ENCODE peak calls at places on chromosomes 1 and 21, in nine cellular contexts. C, J, E, Z, S, R, T, V and U are unnamed samples.

GRCh38 chr1:40944326-40944725 is 35.2 kb upstream of the CTPS1 start:
- DNase-seq in C (peak), J (no peak), E (no peak), Z (peak), S (no peak), R (peak), T (no peak), V (no peak), U (no peak)

GRCh38 chr21:39863111-39863510 is 4.1 kb upstream of the PCP4 start:
- DNase-seq in C (no peak), J (no peak), E (no peak), Z (no peak), S (no peak), R (peak), T (no peak), V (no peak), U (no peak)

GRCh38 chr1:147781056-147781471 is 20.7 kb upstream of the GJA5 start:
- DNase-seq in C (no peak), J (no peak), E (no peak), Z (peak), S (no peak), R (peak), T (no peak), V (no peak), U (no peak)

GRCh38 chr1:81179239-81179638 is 621.5 kb upstream of the ADGRL2 start:
- DNase-seq in C (no peak), J (no peak), E (no peak), Z (peak), S (no peak), R (peak), T (no peak), V (no peak), U (no peak)

GRCh38 chr1:224014328-224014649 is 99.6 kb upstream of the FBXO28 start:
- DNase-seq in C (no peak), J (no peak), E (no peak), Z (peak), S (no peak), R (peak), T (no peak), V (no peak), U (no peak)

GRCh38 chr21:36429672-36430546 is 44.7 kb downstream of the CHAF1B start:
- DNase-seq in C (peak), J (no peak), E (no peak), Z (peak), S (no peak), R (peak), T (peak), V (peak), U (peak)

GRCh38 chr1:192445849-192446489 is 129.2 kb downstream of the RGS21 start:
- DNase-seq in C (peak), J (peak), E (peak), Z (peak), S (peak), R (peak), T (peak), V (peak), U (no peak)

GRCh38 chr1:109425391-109425790 is 857 bp downstream of the PSMA5 start:
- DNase-seq in C (peak), J (peak), E (no peak), Z (peak), S (no peak), R (peak), T (peak), V (peak), U (no peak)

GRCh38 chr1:216390956-216391355 is 32.3 kb downstream of the USH2A start:
- DNase-seq in C (no peak), J (no peak), E (no peak), Z (no peak), S (no peak), R (no peak), T (no peak), V (no peak), U (no peak)

GRCh38 chr1:59768752-59769411 is 45.9 kb upstream of the HOOK1 start:
- DNase-seq in C (no peak), J (no peak), E (no peak), Z (no peak), S (no peak), R (no peak), T (no peak), V (no peak), U (no peak)

GRCh38 chr1:65177457-65177856 is 29.5 kb downstream of the AK4 start:
- DNase-seq in C (peak), J (no peak), E (no peak), Z (peak), S (no peak), R (peak), T (no peak), V (no peak), U (no peak)

GRCh38 chr1:214316597-214316996 is 35.6 kb downstream of the SMYD2 start:
- DNase-seq in C (no peak), J (no peak), E (no peak), Z (peak), S (no peak), R (peak), T (no peak), V (peak), U (peak)

GRCh38 chr1:57079454-57080157 is 113.8 kb upstream of the C8B start:
- DNase-seq in C (peak), J (peak), E (no peak), Z (peak), S (no peak), R (no peak), T (peak), V (no peak), U (peak)

GRCh38 chr1:197481101-197481500 is 213.0 kb downstream of the CRB1 start:
- DNase-seq in C (no peak), J (peak), E (no peak), Z (no peak), S (no peak), R (peak), T (no peak), V (no peak), U (no peak)

GRCh38 chr21:42247716-42248115 is 28.8 kb downstream of the ABCG1 start:
- DNase-seq in C (no peak), J (no peak), E (no peak), Z (no peak), S (no peak), R (no peak), T (no peak), V (no peak), U (no peak)

GRCh38 chr1:26277261-26277661 is 2.6 kb upstream of the SH3BGRL3 start:
- DNase-seq in C (no peak), J (no peak), E (no peak), Z (no peak), S (no peak), R (no peak), T (no peak), V (no peak), U (no peak)

GRCh38 chr1:199168895-199169294 is 530.1 kb downstream of the PTPRC start:
- DNase-seq in C (no peak), J (no peak), E (no peak), Z (no peak), S (no peak), R (no peak), T (no peak), V (no peak), U (no peak)